ENCODE peak calls at places on chromosomes 1 and 21, in five cellular contexts. H is A549, K is AG04450, T is PC-9, N is mammary epithelial cell. P is an unnamed sample.

GRCh38 chr1:27406354-27406665 is 13.9 kb downstream of the GPR3 start:
- DNase-seq in N (no peak), H (no peak), T (no peak), K (no peak), P (no peak)

GRCh38 chr1:3822421-3822820 is 26.1 kb upstream of the LRRC47 start:
- DNase-seq in K (no peak), T (no peak), H (no peak), N (no peak), P (no peak)

GRCh38 chr1:11478571-11479374 is at the start of gene DISP3:
- DNase-seq in T (peak), H (peak), N (peak), K (no peak), P (peak)

GRCh38 chr1:185972096-185972875 is 238.1 kb downstream of the HMCN1 start:
- DNase-seq in T (no peak), H (no peak), K (no peak), N (no peak), P (no peak)

GRCh38 chr1:113940365-113941244 is 11.5 kb downstream of the HIPK1 start:
- DNase-seq in T (no peak), N (no peak), K (no peak), H (no peak), P (no peak)

GRCh38 chr1:157734328-157734727 is 33.8 kb upstream of the FCRL3 start:
- DNase-seq in T (no peak), N (no peak), K (no peak), H (no peak), P (no peak)

GRCh38 chr1:58035523-58035922 is 511.0 kb downstream of the OMA1 start:
- DNase-seq in K (no peak), N (no peak), H (peak), T (no peak), P (no peak)

GRCh38 chr1:97170296-97170695 is 448.7 kb downstream of the PTBP2 start:
- DNase-seq in N (no peak), T (no peak), H (no peak), K (no peak), P (no peak)

GRCh38 chr1:86957206-86957605 is 42.8 kb downstream of the HS2ST1 start:
- DNase-seq in K (no peak), N (no peak), T (no peak), H (no peak), P (no peak)

GRCh38 chr1:233088613-233089012 is 138.2 kb downstream of the NTPCR start:
- DNase-seq in K (no peak), T (no peak), N (no peak), H (no peak), P (no peak)

GRCh38 chr21:26469789-26470188 is 103.3 kb downstream of the CYYR1 start:
- DNase-seq in T (no peak), N (peak), K (no peak), H (no peak), P (peak)

GRCh38 chr1:87123610-87124009 is 205.1 kb upstream of the LMO4 start:
- DNase-seq in T (no peak), H (no peak), N (no peak), K (no peak), P (no peak)

GRCh38 chr1:22376976-22377375 is 74.7 kb upstream of the ZBTB40 start:
- DNase-seq in T (no peak), N (no peak), H (no peak), K (no peak), P (no peak)

GRCh38 chr1:26792924-26793323 is 5.2 kb downstream of the PIGV start:
- DNase-seq in N (no peak), K (no peak), H (no peak), T (no peak), P (no peak)

GRCh38 chr21:33670076-33670475 is 27.8 kb downstream of the ITSN1 start:
- DNase-seq in T (no peak), H (no peak), K (no peak), N (peak), P (no peak)

GRCh38 chr1:63863137-63863536 is 89.3 kb downstream of the ROR1 start:
- DNase-seq in N (no peak), K (no peak), T (no peak), H (no peak), P (no peak)

GRCh38 chr1:222790520-222790919 is 24.3 kb upstream of the DISP1 start:
- DNase-seq in N (no peak), H (no peak), T (no peak), K (no peak), P (no peak)

GRCh38 chr1:165483412-165483811 is 38.5 kb upstream of the RXRG start:
- DNase-seq in T (no peak), K (no peak), H (no peak), N (no peak), P (no peak)

GRCh38 chr1:156448134-156448967 is 52.2 kb downstream of the MEF2D start:
- DNase-seq in N (peak), H (no peak), K (no peak), T (no peak), P (no peak)

GRCh38 chr1:107963601-107964396 is 1.2 kb downstream of the VAV3 start:
- DNase-seq in T (no peak), H (no peak), K (no peak), N (peak), P (no peak)

GRCh38 chr1:181083842-181084605 is 4.5 kb upstream of the IER5 start:
- DNase-seq in K (no peak), T (no peak), N (no peak), H (peak), P (no peak)

GRCh38 chr21:25845729-25846256 is 111.0 kb downstream of the GABPA start:
- DNase-seq in N (peak), K (no peak), H (no peak), T (no peak), P (no peak)

GRCh38 chr1:156232222-156232621 is 9.8 kb upstream of the BGLAP start:
- DNase-seq in H (no peak), N (no peak), K (no peak), T (no peak), P (no peak)

GRCh38 chr21:16117851-16118592 is 388.2 kb downstream of the USP25 start:
- DNase-seq in N (peak), T (no peak), K (peak), H (peak), P (peak)

GRCh38 chr1:225915538-225915991 is 8.5 kb downstream of the PYCR2 start:
- DNase-seq in H (no peak), N (no peak), K (no peak), T (no peak), P (no peak)

GRCh38 chr1:212525479-212526110 is 83.0 kb upstream of the ATF3 start:
- DNase-seq in T (no peak), N (peak), K (no peak), H (no peak), P (no peak)

GRCh38 chr1:173451981-173452380 is 25.2 kb upstream of the PRDX6 start:
- DNase-seq in H (no peak), T (peak), N (peak), K (no peak), P (no peak)

GRCh38 chr1:46094454-46094853 is 38.0 kb downstream of the PIK3R3 start:
- DNase-seq in T (no peak), H (no peak), N (no peak), K (no peak), P (no peak)

GRCh38 chr1:58162952-58163550 is 383.5 kb downstream of the OMA1 start:
- DNase-seq in N (peak), T (peak), H (peak), K (peak), P (peak)

GRCh38 chr1:227891955-227892871 is 55.5 kb downstream of the WNT9A start:
- DNase-seq in T (peak), N (no peak), H (no peak), K (no peak), P (no peak)

GRCh38 chr1:41925712-41926111 is 7.0 kb upstream of the HIVEP3 start:
- DNase-seq in K (no peak), N (no peak), T (no peak), H (peak), P (no peak)

GRCh38 chr1:213820362-213821149 is 167.2 kb upstream of the PROX1 start:
- DNase-seq in H (no peak), T (no peak), K (no peak), N (no peak), P (no peak)

GRCh38 chr1:216447898-216448568 is 24.8 kb upstream of the USH2A start:
- DNase-seq in H (no peak), T (no peak), N (peak), K (no peak), P (no peak)

GRCh38 chr1:9297831-9298230 is 5.1 kb downstream of the SPSB1 start:
- DNase-seq in N (no peak), T (no peak), H (no peak), K (no peak), P (no peak)

GRCh38 chr1:59831529-59831928 is 16.8 kb downstream of the HOOK1 start:
- DNase-seq in T (no peak), K (no peak), N (peak), H (no peak), P (no peak)

GRCh38 chr1:59828160-59828559 is 13.4 kb downstream of the HOOK1 start:
- DNase-seq in H (no peak), T (no peak), N (no peak), K (no peak), P (no peak)

GRCh38 chr1:59827055-59827643 is 12.4 kb downstream of the HOOK1 start:
- DNase-seq in N (peak), H (no peak), T (no peak), K (no peak), P (no peak)

GRCh38 chr1:59833991-59834390 is 19.2 kb downstream of the HOOK1 start:
- DNase-seq in H (no peak), N (peak), T (no peak), K (no peak), P (peak)

DNA sequence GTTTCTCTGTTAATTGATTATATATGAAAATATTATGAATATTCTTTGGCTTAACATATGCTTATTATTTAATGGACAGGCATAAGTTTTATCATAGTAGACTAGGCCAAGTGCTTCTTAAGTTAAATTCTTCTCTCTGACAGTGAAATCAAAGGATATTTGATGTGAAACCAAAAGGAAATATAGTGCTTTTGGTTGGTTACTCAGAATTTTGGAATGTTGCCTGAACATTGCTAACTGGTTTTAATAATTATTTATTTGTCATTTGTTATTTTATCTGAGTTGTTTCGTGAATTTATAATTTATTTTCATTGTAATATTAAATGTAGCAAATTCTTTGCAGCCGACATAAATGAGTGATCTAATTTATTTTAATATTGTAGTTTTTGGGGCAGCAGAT is 18.3 kb downstream of the HOOK1 start:
- DNase-seq in K (no peak), T (no peak), N (peak), H (no peak), P (no peak)
- H3K27ac ChIP-seq in K (no peak), T (no peak), N (peak), H (no peak), P (peak)

GRCh38 chr1:12586171-12586942 is 31.7 kb downstream of the DHRS3 start:
- DNase-seq in N (no peak), H (no peak), T (no peak), K (no peak), P (no peak)
- H3K27ac ChIP-seq in N (no peak), H (peak), T (no peak), K (no peak), P (no peak)

DNA sequence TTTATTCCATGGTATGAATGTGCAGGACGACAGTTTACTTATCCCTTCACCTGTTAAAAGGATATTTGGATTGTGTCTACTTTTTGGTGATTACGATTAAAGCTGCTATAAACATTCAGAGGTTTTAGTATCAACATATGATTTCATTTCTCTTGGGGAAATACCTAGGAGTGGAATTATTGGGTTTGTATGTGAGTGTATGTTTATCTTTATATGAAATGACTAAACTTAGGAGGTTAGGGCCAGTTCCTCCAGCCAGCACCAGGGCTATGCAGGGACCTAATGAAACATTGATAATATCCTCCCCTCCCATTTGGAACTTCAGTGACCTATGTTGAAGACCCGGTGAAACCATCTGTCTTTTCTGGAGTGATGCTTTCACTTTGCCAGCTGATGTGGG is 13.8 kb downstream of the TMEM51 start:
- DNase-seq in T (no peak), N (peak), K (peak), H (no peak), P (no peak)
- H3K27ac ChIP-seq in T (no peak), N (peak), K (peak), H (peak), P (peak)

DNA sequence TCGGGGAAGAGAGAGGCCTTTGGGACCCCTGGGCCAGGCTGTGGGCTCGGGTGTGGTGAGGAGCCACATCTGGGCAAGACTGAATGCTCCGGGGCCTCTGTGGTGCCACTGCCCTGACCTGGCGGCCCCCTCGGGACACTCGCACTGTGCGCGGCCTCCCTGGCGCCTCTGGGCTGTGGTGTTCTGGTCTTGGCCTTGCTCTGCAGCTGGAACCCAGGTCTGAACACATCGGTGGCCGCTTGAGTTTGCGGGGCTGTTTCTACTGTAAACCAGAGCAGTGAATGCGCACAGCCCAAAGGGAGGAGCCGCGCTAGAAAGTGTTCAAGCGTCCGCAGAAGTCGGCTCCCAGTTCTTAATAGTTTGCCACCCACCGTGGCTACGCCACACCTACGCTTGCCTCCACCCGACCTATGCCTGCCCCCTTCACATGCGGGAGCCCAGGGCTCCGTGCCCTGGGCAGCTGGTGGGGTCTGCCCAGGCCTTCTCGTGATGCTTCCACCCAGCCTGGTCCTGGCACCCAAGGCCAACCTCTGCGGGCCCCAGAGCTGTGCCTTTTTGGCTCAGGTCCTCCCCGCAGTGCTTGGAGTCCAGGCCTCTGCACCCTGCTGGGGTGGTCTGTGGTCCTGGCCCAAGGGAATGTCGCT is 4.4 kb downstream of the PDE9A start:
- DNase-seq in T (no peak), H (no peak), K (no peak), N (no peak), P (no peak)
- H3K27ac ChIP-seq in T (no peak), H (no peak), K (no peak), N (no peak), P (no peak)

GRCh38 chr1:50983403-50983802 is 13.4 kb downstream of the CDKN2C start:
- DNase-seq in K (no peak), T (no peak), H (no peak), N (no peak), P (no peak)

GRCh38 chr1:50981741-50982140 is 11.7 kb downstream of the CDKN2C start:
- DNase-seq in T (no peak), H (no peak), K (no peak), N (no peak), P (no peak)

GRCh38 chr1:50989694-50990093 is 19.6 kb downstream of the CDKN2C start:
- DNase-seq in K (no peak), N (no peak), T (no peak), H (no peak), P (no peak)

GRCh38 chr1:50980505-50980904 is 10.5 kb downstream of the CDKN2C start:
- DNase-seq in K (no peak), T (no peak), N (no peak), H (no peak), P (no peak)

GRCh38 chr1:50985094-50985493 is 15.0 kb downstream of the CDKN2C start:
- DNase-seq in H (no peak), T (no peak), K (no peak), N (no peak), P (no peak)
- H3K27ac ChIP-seq in H (no peak), T (no peak), K (no peak), N (no peak), P (no peak)

DNA sequence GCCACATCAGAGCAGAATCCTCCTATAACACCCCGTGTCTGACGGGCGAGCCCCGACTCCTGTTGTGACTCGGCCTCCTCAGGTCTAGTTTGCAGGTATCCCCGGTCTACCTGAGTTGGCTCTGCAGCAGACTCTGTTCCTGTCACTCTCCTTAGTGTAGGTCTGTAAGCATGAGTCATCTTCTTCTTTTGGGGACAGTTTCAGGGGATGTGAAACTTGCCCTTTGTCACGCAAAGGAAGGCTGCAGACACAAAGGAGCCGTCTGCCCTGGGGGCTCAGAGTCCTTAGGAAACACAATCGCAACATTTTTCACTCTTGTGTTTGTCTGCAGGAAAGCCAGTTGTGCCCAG is 183.2 kb downstream of the RUNX1 start:
- DNase-seq in N (no peak), K (no peak), H (no peak), T (peak), P (no peak)
- H3K27ac ChIP-seq in N (peak), K (no peak), H (no peak), T (peak), P (peak)

GRCh38 chr1:183180634-183181056 is 5.4 kb upstream of the LAMC2 start:
- DNase-seq in N (peak), T (peak), H (peak), K (no peak), P (no peak)
- H3K27ac ChIP-seq in N (peak), T (peak), H (peak), K (peak), P (peak)

P was measured in epithelial cell of prostate.